ENCODE peak calls at places on chromosomes 2 and 18, in five cellular contexts. J is PC-3, F is lower lobe of right lung, D is kidney, K is suprapubic skin. X is an unnamed sample.

GRCh38 chr2:72032481-72033041 is 115.1 kb downstream of the CYP26B1 start:
- DNase-seq in J (peak), F (no peak), D (no peak), K (no peak), X (no peak)

GRCh38 chr2:65820454-65820853 is 388.1 kb upstream of the SPRED2 start:
- DNase-seq in J (no peak), F (no peak), D (no peak), K (no peak), X (no peak)

GRCh38 chr18:44594779-44595467 is 85.8 kb upstream of the SETBP1 start:
- DNase-seq in J (peak), F (no peak), D (no peak), K (no peak), X (peak)

GRCh38 chr2:55865095-55865835 is 58.3 kb downstream of the EFEMP1 start:
- DNase-seq in J (peak), F (no peak), D (no peak), K (no peak), X (peak)

GRCh38 chr2:107584577-107584976 is 242.1 kb upstream of the RGPD4 start:
- DNase-seq in J (peak), F (no peak), D (no peak), K (no peak), X (no peak)

GRCh38 chr18:3044931-3045698 is 32.2 kb upstream of the LPIN2 start:
- DNase-seq in J (peak), F (peak), D (no peak), K (no peak), X (no peak)

GRCh38 chr2:173818285-173818684 is 146.9 kb downstream of the SP3 start:
- DNase-seq in J (no peak), F (no peak), D (no peak), K (no peak), X (no peak)

GRCh38 chr18:13159579-13159978 is 59.0 kb upstream of the LDLRAD4 start:
- DNase-seq in J (peak), F (no peak), D (no peak), K (no peak), X (peak)

GRCh38 chr18:60910534-60910933 is 422.7 kb upstream of the CDH20 start:
- DNase-seq in J (no peak), F (no peak), D (no peak), K (no peak), X (no peak)

GRCh38 chr2:43426305-43427031 is 169.4 kb downstream of the THADA start:
- DNase-seq in J (peak), F (peak), D (peak), K (peak), X (peak)

GRCh38 chr2:45874324-45874723 is 222.8 kb downstream of the PRKCE start:
- DNase-seq in J (peak), F (no peak), D (peak), K (peak), X (no peak)

GRCh38 chr2:10009271-10009810 is 34.0 kb upstream of the KLF11 start:
- DNase-seq in J (no peak), F (peak), D (no peak), K (peak), X (no peak)

GRCh38 chr2:42784204-42784880 is 8.0 kb downstream of the HAAO start:
- DNase-seq in J (no peak), F (no peak), D (no peak), K (no peak), X (no peak)

GRCh38 chr18:34773961-34774754 is 64.1 kb downstream of the DTNA start:
- DNase-seq in J (peak), F (no peak), D (peak), K (no peak), X (peak)

GRCh38 chr18:65788373-65788772 is 37.6 kb downstream of the CDH7 start:
- DNase-seq in J (peak), F (no peak), D (no peak), K (no peak), X (no peak)

GRCh38 chr2:130759906-130760753 is 4.8 kb downstream of the AMER3 start:
- DNase-seq in J (peak), F (no peak), D (peak), K (no peak), X (no peak)

GRCh38 chr18:32213693-32214092 is 23.9 kb downstream of the MEP1B start:
- DNase-seq in J (no peak), F (no peak), D (no peak), K (no peak), X (no peak)

GRCh38 chr2:72149556-72150156 is 2.0 kb upstream of the CYP26B1 start:
- DNase-seq in J (no peak), F (no peak), D (peak), K (no peak), X (no peak)

GRCh38 chr18:54233228-54233625 is 8.8 kb upstream of the MBD2 start:
- DNase-seq in J (no peak), F (no peak), D (no peak), K (no peak), X (no peak)

GRCh38 chr18:54233761-54234160 is 9.3 kb upstream of the MBD2 start:
- DNase-seq in J (no peak), F (no peak), D (no peak), K (no peak), X (no peak)

GRCh38 chr18:54235871-54236270 is 11.4 kb upstream of the MBD2 start:
- DNase-seq in J (no peak), F (no peak), D (no peak), K (no peak), X (peak)

GRCh38 chr18:54229660-54230059 is 5.2 kb upstream of the MBD2 start:
- DNase-seq in J (no peak), F (no peak), D (no peak), K (no peak), X (no peak)

GRCh38 chr18:54232485-54233227 is 8.2 kb upstream of the MBD2 start:
- DNase-seq in J (no peak), F (no peak), D (no peak), K (no peak), X (no peak)
- TF ChIP-seq CTCF in J (peak), F (no peak), D (no peak), K (no peak), X (no peak)

DNA sequence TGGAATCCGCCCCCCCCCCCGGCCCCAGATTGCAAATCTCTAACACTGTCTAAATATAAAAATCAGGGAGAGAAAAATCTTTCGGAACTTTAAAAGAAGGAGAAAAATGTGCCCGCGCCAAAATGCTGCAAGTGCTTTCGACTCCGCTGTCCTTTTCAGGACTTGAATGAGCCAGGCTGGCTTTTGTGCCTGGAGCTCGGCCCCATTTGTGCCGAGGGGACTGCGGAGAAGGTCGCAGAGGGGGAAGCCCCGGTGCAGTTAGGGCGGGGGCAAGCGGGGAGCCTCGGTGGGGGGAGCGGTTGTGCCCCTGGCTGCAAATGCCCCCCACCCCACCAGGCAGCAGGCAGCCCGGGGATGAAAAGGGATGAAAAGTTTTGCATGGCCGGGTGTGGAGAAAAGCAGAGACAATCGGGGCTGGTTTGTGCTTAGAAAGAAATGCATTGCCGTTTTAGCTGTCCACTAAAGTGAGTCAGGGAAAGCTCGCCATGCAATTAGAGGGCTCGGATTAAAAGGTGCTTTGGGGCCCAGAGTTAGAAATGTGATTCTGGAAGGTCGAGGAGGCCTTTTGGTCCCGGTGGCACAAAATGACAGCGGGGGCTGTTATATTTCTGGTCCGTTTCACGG is 1.6 kb downstream of the INHBB start:
- DNase-seq in J (no peak), F (no peak), D (no peak), K (no peak), X (no peak)
- H3K4me3 ChIP-seq in J (peak), F (peak), D (no peak), K (peak), X (no peak)

GRCh38 chr2:203730866-203731265 is 24.4 kb downstream of the CD28 start:
- DNase-seq in J (no peak), F (no peak), D (no peak), K (no peak), X (no peak)

GRCh38 chr2:203732072-203732952 is 25.9 kb downstream of the CD28 start:
- DNase-seq in J (no peak), F (no peak), D (no peak), K (no peak), X (no peak)

GRCh38 chr2:203733683-203734082 is 27.2 kb downstream of the CD28 start:
- DNase-seq in J (no peak), F (no peak), D (no peak), K (no peak), X (no peak)

GRCh38 chr2:203734276-203734983 is 28.0 kb downstream of the CD28 start:
- DNase-seq in J (no peak), F (no peak), D (peak), K (no peak), X (no peak)

GRCh38 chr2:203732953-203733510 is 26.6 kb downstream of the CD28 start:
- DNase-seq in J (no peak), F (no peak), D (no peak), K (no peak), X (no peak)
- H3K27ac ChIP-seq in J (no peak), F (no peak), D (no peak), K (no peak), X (no peak)

GRCh38 chr2:163570391-163570790 is 165.4 kb downstream of the FIGN start:
- DNase-seq in J (no peak), F (no peak), D (no peak), K (no peak), X (no peak)

GRCh38 chr2:163563336-163563735 is 172.5 kb downstream of the FIGN start:
- DNase-seq in J (peak), F (no peak), D (no peak), K (no peak), X (no peak)

GRCh38 chr2:163565192-163565591 is 170.6 kb downstream of the FIGN start:
- DNase-seq in J (peak), F (no peak), D (no peak), K (no peak), X (no peak)
- TF ChIP-seq CTCF in J (peak), F (no peak), D (no peak), K (no peak), X (peak)

GRCh38 chr2:181126311-181126710 is 145.9 kb downstream of the UBE2E3 start:
- DNase-seq in J (no peak), F (no peak), D (no peak), K (no peak), X (no peak)

GRCh38 chr2:181129654-181130053 is 149.2 kb downstream of the UBE2E3 start:
- DNase-seq in J (no peak), F (no peak), D (no peak), K (no peak), X (no peak)

GRCh38 chr2:181131584-181131983 is 151.2 kb downstream of the UBE2E3 start:
- DNase-seq in J (no peak), F (no peak), D (no peak), K (no peak), X (no peak)

GRCh38 chr2:181128199-181128598 is 147.8 kb downstream of the UBE2E3 start:
- DNase-seq in J (no peak), F (no peak), D (no peak), K (no peak), X (no peak)

DNA sequence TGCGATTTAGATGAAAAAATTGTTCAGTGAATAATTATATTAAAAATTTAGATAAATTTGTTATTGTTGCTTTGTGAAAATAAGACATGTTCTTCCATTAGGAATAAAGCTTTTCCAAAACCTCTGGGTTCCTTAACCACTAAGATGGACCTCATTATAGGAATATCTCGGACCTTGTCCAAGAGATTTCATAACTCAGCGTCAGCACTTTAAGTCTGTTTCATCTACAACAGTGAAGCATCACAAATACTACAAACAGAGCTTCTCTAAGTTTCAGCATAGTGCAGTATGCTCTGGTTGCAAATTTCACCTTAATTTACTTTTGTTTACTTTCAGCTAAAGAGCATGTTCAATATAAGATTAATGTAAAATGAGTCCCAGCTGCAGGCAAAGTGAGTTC is 150.3 kb downstream of the UBE2E3 start:
- DNase-seq in J (no peak), F (no peak), D (no peak), K (no peak), X (no peak)
- H3K4me3 ChIP-seq in J (no peak), F (no peak), D (no peak), K (no peak), X (no peak)

GRCh38 chr2:184598313-184599053 is at the start of gene ZNF804A:
- DNase-seq in J (peak), F (peak), D (peak), K (peak), X (peak)
- H3K27ac ChIP-seq in J (peak), F (peak), D (peak), K (peak), X (peak)

GRCh38 chr18:26515643-26516495 is 32.5 kb downstream of the KCTD1 start:
- DNase-seq in J (no peak), F (no peak), D (no peak), K (no peak), X (no peak)
- TF ChIP-seq CTCF in J (no peak), F (no peak), D (no peak), K (no peak), X (no peak)

DNA sequence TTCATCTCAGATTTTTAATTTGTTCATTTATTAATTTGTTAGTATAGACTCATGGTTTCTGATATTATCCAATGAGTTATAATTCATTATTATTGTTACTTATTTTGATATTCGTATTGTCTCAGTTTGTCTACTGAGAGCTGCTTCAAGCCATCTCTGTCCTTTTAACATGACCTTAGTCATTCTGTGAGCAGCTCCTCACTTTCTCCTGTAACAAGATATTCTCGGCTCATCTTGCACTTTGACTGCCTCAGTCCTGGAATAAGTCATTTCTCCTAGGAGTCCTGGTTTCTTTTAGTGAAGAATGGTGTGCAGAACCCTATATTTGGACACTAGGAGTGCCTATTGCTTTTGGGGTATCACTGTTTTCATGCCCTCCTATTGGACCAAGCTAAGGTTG is 13.2 kb downstream of the ASB1 start:
- DNase-seq in J (peak), F (no peak), D (no peak), K (no peak), X (no peak)
- H3K4me3 ChIP-seq in J (peak), F (no peak), D (no peak), K (no peak), X (no peak)

X was measured in brain microvascular endothelial cell.